ENCODE peak calls at places on chromosomes 1 and 21, in five cellular contexts. T is A549, F is SK-N-SH, V is HepG2, Z is GM12878. W is an unnamed sample.

GRCh38 chr1:24795236-24795635 is 50.0 kb downstream of the CLIC4 start:
- DNase-seq in T (no peak), F (no peak), V (no peak), Z (no peak), W (no peak)

GRCh38 chr1:57678138-57678537 is 254.3 kb upstream of the DAB1 start:
- DNase-seq in T (no peak), F (no peak), V (no peak), Z (no peak), W (no peak)

GRCh38 chr1:60268451-60268850 is 194.9 kb upstream of the C1orf87 start:
- DNase-seq in T (no peak), F (no peak), V (no peak), Z (no peak), W (no peak)

GRCh38 chr21:46437511-46437910 is 21.2 kb upstream of the DIP2A start:
- DNase-seq in T (no peak), F (no peak), V (no peak), Z (no peak), W (no peak)

GRCh38 chr1:230313453-230314141 is 112.5 kb downstream of the PGBD5 start:
- DNase-seq in T (no peak), F (no peak), V (no peak), Z (no peak), W (no peak)

GRCh38 chr1:159896086-159896930 is 3.7 kb downstream of the CFAP45 start:
- DNase-seq in T (no peak), F (no peak), V (no peak), Z (no peak), W (no peak)

GRCh38 chr1:28458237-28459228 is 47.3 kb upstream of the RCC1 start:
- DNase-seq in T (no peak), F (peak), V (no peak), Z (no peak), W (no peak)

GRCh38 chr1:227356582-227357228 is 38.4 kb upstream of the CDC42BPA start:
- DNase-seq in T (peak), F (no peak), V (peak), Z (no peak), W (peak)

GRCh38 chr1:21323091-21323490 is 32.8 kb upstream of the ECE1 start:
- DNase-seq in T (no peak), F (no peak), V (no peak), Z (no peak), W (no peak)

GRCh38 chr1:34844252-34844634 is 15.3 kb downstream of the SMIM12 start:
- DNase-seq in T (no peak), F (no peak), V (peak), Z (no peak), W (peak)
- TF ChIP-seq SMC3 in T (no peak), F (no peak), V (no peak), Z (no peak), W (no peak)

GRCh38 chr1:239361403-239361802 is 25.0 kb upstream of the CHRM3 start:
- DNase-seq in T (no peak), F (peak), V (no peak), Z (no peak), W (no peak)
- TF ChIP-seq MAX in T (no peak), F (no peak), V (no peak), Z (no peak), W (no peak)

GRCh38 chr1:98054786-98055185 is 134.0 kb upstream of the DPYD start:
- DNase-seq in T (no peak), F (no peak), V (no peak), Z (no peak), W (no peak)

GRCh38 chr1:98056781-98057180 is 135.9 kb upstream of the DPYD start:
- DNase-seq in T (no peak), F (peak), V (no peak), Z (no peak), W (no peak)

GRCh38 chr1:98053471-98054366 is 132.9 kb upstream of the DPYD start:
- DNase-seq in T (peak), F (peak), V (peak), Z (no peak), W (peak)

GRCh38 chr1:98054367-98054701 is 133.5 kb upstream of the DPYD start:
- DNase-seq in T (no peak), F (no peak), V (no peak), Z (no peak), W (no peak)

DNA sequence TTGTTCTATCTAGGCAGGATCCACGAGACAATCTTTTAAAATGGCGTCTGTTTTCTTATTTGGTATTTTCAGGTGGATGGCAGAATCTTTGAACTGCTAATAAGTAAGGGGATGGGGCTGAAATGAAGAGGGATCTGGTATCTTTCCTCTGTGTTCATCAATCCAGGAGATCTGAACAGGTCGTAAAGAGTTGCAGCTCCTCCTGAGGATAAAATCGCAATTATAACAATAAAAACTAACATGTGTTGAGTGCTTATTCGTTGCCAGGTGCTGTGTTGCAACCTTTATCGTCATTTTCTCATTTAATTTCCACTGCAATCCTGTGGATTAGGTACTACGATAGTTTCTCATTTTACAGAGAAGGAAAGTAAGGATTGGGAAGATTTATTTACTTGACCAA is 134.6 kb upstream of the DPYD start:
- DNase-seq in T (no peak), F (no peak), V (no peak), Z (no peak), W (no peak)
- TF ChIP-seq SMC3 in T (no peak), F (no peak), V (no peak), Z (no peak), W (no peak)

GRCh38 chr1:80778094-80778840 is 1022.5 kb upstream of the ADGRL2 start:
- DNase-seq in T (no peak), F (no peak), V (no peak), Z (no peak), W (no peak)

GRCh38 chr1:80779278-80779677 is 1021.5 kb upstream of the ADGRL2 start:
- DNase-seq in T (no peak), F (no peak), V (no peak), Z (no peak), W (no peak)

GRCh38 chr1:80776286-80776685 is 1024.4 kb upstream of the ADGRL2 start:
- DNase-seq in T (no peak), F (no peak), V (no peak), Z (no peak), W (no peak)
- TF ChIP-seq MAX in T (no peak), F (no peak), V (no peak), Z (no peak), W (no peak)

DNA sequence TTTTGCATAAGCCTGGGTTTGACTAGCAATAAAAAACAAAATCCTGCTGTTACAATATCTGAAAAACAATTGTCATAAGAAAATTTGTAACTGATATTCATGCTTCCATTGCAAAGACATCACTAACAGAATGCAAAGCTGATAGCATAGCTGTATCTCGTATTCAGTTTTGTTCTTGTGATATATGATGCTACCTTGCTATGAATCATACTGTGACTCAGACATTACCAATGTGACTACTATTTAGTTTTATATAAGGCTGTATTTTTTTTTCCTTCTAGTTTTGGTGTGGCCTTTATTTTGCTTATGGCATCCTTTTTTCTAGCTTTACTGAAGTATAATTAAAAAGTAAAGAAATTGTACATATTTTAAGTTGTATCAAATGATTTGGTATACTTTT is 1381.8 kb downstream of the MRPL39 start:
- DNase-seq in T (no peak), F (no peak), V (no peak), Z (no peak), W (no peak)
- TF ChIP-seq SMC3 in T (no peak), F (no peak), V (no peak), Z (no peak), W (no peak)

GRCh38 chr1:203550846-203551245 is 56.9 kb downstream of the OPTC start:
- DNase-seq in T (no peak), F (no peak), V (no peak), Z (no peak), W (no peak)
- TF ChIP-seq MAX in T (no peak), F (no peak), V (no peak), Z (no peak), W (no peak)

DNA sequence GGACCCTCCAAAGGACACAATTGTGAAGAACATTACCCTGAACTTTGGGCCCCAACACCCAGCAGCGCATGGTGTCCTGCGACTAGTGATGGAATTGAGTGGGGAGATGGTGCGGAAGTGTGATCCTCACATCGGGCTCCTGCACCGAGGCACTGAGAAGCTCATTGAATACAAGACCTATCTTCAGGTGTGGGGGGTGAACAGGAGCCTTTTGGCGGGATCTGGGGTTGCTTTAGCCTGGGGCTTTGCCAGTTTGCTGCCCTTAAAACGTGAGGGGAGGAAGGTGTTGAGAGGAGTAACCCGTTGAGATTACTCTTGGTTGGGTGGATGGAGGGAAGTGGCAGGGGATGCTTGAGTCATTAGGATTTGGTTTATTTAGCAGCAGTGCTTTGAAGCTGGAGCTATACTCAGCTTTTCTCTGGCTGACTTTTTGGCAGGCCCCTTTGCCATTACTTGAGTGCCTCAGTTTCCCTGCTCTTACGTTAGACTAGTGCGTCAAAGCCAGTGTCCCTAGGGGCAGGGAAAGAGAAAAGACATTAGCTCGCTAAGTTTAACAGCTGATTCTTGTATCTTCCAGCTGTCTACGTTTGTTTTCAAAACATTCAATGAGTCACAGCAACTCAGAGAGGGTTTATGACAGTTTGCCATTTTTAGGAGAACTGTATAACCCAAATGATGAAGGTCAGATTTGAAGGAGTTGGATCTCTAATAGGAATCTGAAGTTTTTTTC is 4.4 kb downstream of the NDUFS2 start:
- DNase-seq in T (no peak), F (no peak), V (no peak), Z (no peak), W (no peak)
- TF ChIP-seq SMC3 in T (no peak), F (no peak), V (no peak), Z (no peak), W (no peak)

GRCh38 chr1:224751547-224752311 is 135.6 kb downstream of the CNIH3 start:
- DNase-seq in T (no peak), F (no peak), V (no peak), Z (no peak), W (no peak)

GRCh38 chr1:224744521-224744920 is 128.4 kb downstream of the CNIH3 start:
- DNase-seq in T (no peak), F (no peak), V (no peak), Z (no peak), W (no peak)

GRCh38 chr1:224745924-224746323 is 129.8 kb downstream of the CNIH3 start:
- DNase-seq in T (no peak), F (no peak), V (no peak), Z (peak), W (no peak)

GRCh38 chr1:224745388-224745787 is 129.3 kb downstream of the CNIH3 start:
- DNase-seq in T (no peak), F (no peak), V (no peak), Z (no peak), W (no peak)

GRCh38 chr1:224747578-224747977 is 131.5 kb downstream of the CNIH3 start:
- DNase-seq in T (no peak), F (no peak), V (no peak), Z (no peak), W (no peak)
- TF ChIP-seq MAX in T (no peak), F (no peak), V (no peak), Z (no peak), W (no peak)

GRCh38 chr1:152777510-152778137 is 2.7 kb downstream of the LCE1F start:
- DNase-seq in T (peak), F (peak), V (peak), Z (no peak), W (peak)
- TF ChIP-seq SMC3 in T (no peak), F (no peak), V (peak), Z (no peak), W (peak)